ENCODE peak calls at places on chromosomes 5 and 9, in seven cellular contexts. U is H7, K is cardiac muscle cell, M is neural progenitor cell, W is psoas muscle, T is BJ, B is GM06990. Z is an unnamed sample.
A peak's percentile ranks its signal among the peaks of the same experiment; 100 is the strongest.

GRCh38 chr5:154484393-154484944 is 6.4 kb upstream of the HAND1 start:
- DNase-seq in U (no peak), K (no peak), M (peak; percentile 32), W (no peak), T (no peak), B (no peak), Z (no peak)

GRCh38 chr9:134707031-134707680 is 65.6 kb downstream of the COL5A1 start:
- DNase-seq in U (no peak), K (peak; percentile 94), M (no peak), W (peak; percentile 84), T (peak; percentile 88), B (no peak), Z (peak; percentile 94)

GRCh38 chr5:115086473-115086872 is 83.2 kb downstream of the TRIM36 start:
- DNase-seq in U (no peak), K (no peak), M (no peak), W (no peak), T (no peak), B (no peak), Z (no peak)

GRCh38 chr5:134647750-134648424 is 698 bp upstream of the SEC24A start:
- DNase-seq in U (peak; percentile 19), K (peak; percentile 74), M (no peak), W (peak; percentile 58), T (no peak), B (no peak), Z (no peak)

GRCh38 chr5:25028994-25029393 is 384.2 kb upstream of the CDH10 start:
- DNase-seq in U (no peak), K (no peak), M (no peak), W (no peak), T (no peak), B (no peak), Z (no peak)

GRCh38 chr9:96491079-96491879 is 41.3 kb downstream of the HABP4 start:
- DNase-seq in U (no peak), K (peak; percentile 67), M (no peak), W (no peak), T (no peak), B (no peak), Z (no peak)

GRCh38 chr5:62199792-62200716 is 106.0 kb upstream of the KIF2A start:
- DNase-seq in U (no peak), K (no peak), M (no peak), W (no peak), T (no peak), B (no peak), Z (no peak)

GRCh38 chr9:120846906-120847305 is 4.2 kb upstream of the PSMD5 start:
- DNase-seq in U (peak; percentile 33), K (peak; percentile 67), M (no peak), W (no peak), T (no peak), B (no peak), Z (no peak)

GRCh38 chr9:104882574-104882973 is 45.4 kb downstream of the ABCA1 start:
- DNase-seq in U (no peak), K (no peak), M (no peak), W (no peak), T (no peak), B (no peak), Z (no peak)

GRCh38 chr5:38531518-38531917 is 24.9 kb downstream of the LIFR start:
- DNase-seq in U (no peak), K (no peak), M (no peak), W (no peak), T (no peak), B (no peak), Z (no peak)

GRCh38 chr9:4762108-4762888 is 21.3 kb upstream of the AK3 start:
- DNase-seq in U (peak; percentile 62), K (peak; percentile 83), M (peak; percentile 81), W (peak; percentile 77), T (no peak), B (peak; percentile 68), Z (peak; percentile 75)

GRCh38 chr5:16179511-16179935 is at the start of gene MARCHF11:
- DNase-seq in U (peak; percentile 78), K (no peak), M (peak; percentile 75), W (no peak), T (no peak), B (no peak), Z (no peak)

GRCh38 chr5:140207250-140207954 is 32.4 kb downstream of the CYSTM1 start:
- DNase-seq in U (no peak), K (no peak), M (no peak), W (no peak), T (no peak), B (no peak), Z (no peak)

GRCh38 chr9:104553261-104553660 is 15.7 kb upstream of the OR13C8 start:
- DNase-seq in U (no peak), K (no peak), M (no peak), W (no peak), T (no peak), B (no peak), Z (no peak)

GRCh38 chr5:177482359-177482795 is 8.9 kb upstream of the DBN1 start:
- DNase-seq in U (no peak), K (no peak), M (no peak), W (no peak), T (no peak), B (no peak), Z (no peak)

GRCh38 chr5:103360475-103360874 is 101.9 kb downstream of the MACIR start:
- DNase-seq in U (no peak), K (no peak), M (no peak), W (no peak), T (no peak), B (no peak), Z (no peak)

GRCh38 chr5:88964831-88965230 is 81.8 kb upstream of the MEF2C start:
- DNase-seq in U (no peak), K (no peak), M (no peak), W (no peak), T (no peak), B (no peak), Z (no peak)

GRCh38 chr5:1052641-1053390 is 44.2 kb downstream of the NKD2 start:
- DNase-seq in U (peak; percentile 56), K (no peak), M (no peak), W (peak; percentile 51), T (no peak), B (no peak), Z (no peak)

GRCh38 chr5:41835625-41836024 is 34.6 kb downstream of the OXCT1 start:
- DNase-seq in U (no peak), K (peak; percentile 73), M (peak; percentile 36), W (peak; percentile 67), T (peak; percentile 49), B (no peak), Z (peak; percentile 72)

GRCh38 chr9:136244116-136244775 is 1.4 kb downstream of the QSOX2 start:
- DNase-seq in U (no peak), K (no peak), M (no peak), W (no peak), T (no peak), B (peak; percentile 42), Z (no peak)

GRCh38 chr9:105216440-105217178 is 27.8 kb upstream of the SLC44A1 start:
- DNase-seq in U (no peak), K (peak; percentile 72), M (no peak), W (no peak), T (no peak), B (no peak), Z (no peak)

GRCh38 chr9:27413507-27414214 is 110.4 kb upstream of the IFNK start:
- DNase-seq in U (no peak), K (peak; percentile 21), M (no peak), W (no peak), T (no peak), B (no peak), Z (no peak)

GRCh38 chr9:27441741-27442070 is 82.4 kb upstream of the IFNK start:
- DNase-seq in U (no peak), K (no peak), M (no peak), W (no peak), T (no peak), B (peak; percentile 11), Z (no peak)

GRCh38 chr5:1768283-1769000 is 31.2 kb downstream of the MRPL36 start:
- DNase-seq in U (peak; percentile 48), K (no peak), M (peak; percentile 25), W (no peak), T (no peak), B (no peak), Z (peak; percentile 40)

GRCh38 chr9:124273428-124274153 is 15.8 kb downstream of the NEK6 start:
- DNase-seq in U (no peak), K (no peak), M (no peak), W (no peak), T (no peak), B (no peak), Z (no peak)
- H3K36me3 ChIP-seq in U (no peaks in the 10 kb centered on the region), K (no peaks in the 10 kb centered on the region), M (no peaks in the 10 kb centered on the region), W (no peaks in the 10 kb centered on the region), T (peaks cover 19% of the 10 kb centered on the region), B (peaks cover 47% of the 10 kb centered on the region), Z (no peaks in the 10 kb centered on the region)

DNA sequence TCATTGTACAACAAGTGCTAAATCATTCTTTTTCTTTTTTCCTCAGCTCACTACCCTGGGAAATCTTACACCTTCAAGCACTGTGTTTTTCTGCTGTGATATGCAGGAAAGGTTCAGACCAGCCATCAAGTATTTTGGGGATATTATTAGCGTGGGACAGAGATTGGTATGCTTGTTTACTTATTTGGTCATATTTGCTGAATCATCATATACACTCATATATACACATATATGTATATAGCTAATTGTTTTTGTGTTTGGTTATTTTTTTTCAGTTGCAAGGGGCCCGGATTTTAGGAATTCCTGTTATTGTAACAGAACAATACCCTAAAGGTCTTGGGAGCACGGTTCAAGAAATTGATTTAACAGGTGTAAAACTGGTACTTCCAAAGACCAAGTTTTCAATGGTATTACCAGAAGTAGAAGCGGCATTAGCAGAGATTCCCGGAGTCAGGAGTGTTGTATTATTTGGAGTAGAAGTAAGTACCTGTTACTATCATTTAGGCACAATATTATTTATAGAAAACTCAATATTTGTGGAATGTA is 10.4 kb downstream of the ISOC1 start:
- DNase-seq in U (no peak), K (no peak), M (no peak), W (no peak), T (no peak), B (no peak), Z (no peak)
- H3K36me3 ChIP-seq in U (no peaks in the 10 kb centered on the region), K (peaks cover 51% of the 10 kb centered on the region), M (no peaks in the 10 kb centered on the region), W (peaks cover 3% of the 10 kb centered on the region), T (no peaks in the 10 kb centered on the region), B (no peaks in the 10 kb centered on the region), Z (peaks cover 1% of the 10 kb centered on the region)

GRCh38 chr5:156367602-156368001 is 40.6 kb downstream of the SGCD start:
- DNase-seq in U (peak; percentile 1), K (peak; percentile 78), M (no peak), W (peak; percentile 69), T (peak; percentile 80), B (no peak), Z (peak; percentile 55)
- H3K36me3 ChIP-seq in U (no peaks in the 10 kb centered on the region), K (no peaks in the 10 kb centered on the region), M (no peaks in the 10 kb centered on the region), W (no peaks in the 10 kb centered on the region), T (no peaks in the 10 kb centered on the region), B (no peaks in the 10 kb centered on the region), Z (no peaks in the 10 kb centered on the region)

GRCh38 chr9:137423001-137423809 is at the start of the genes EXD3 and NOXA1:
- DNase-seq in U (peak; percentile 100), K (peak; percentile 95), M (peak; percentile 98), W (peak; percentile 98), T (peak; percentile 19), B (peak; percentile 92), Z (peak; percentile 98)

GRCh38 chr9:137422668-137423000 is 328 bp downstream of the EXD3 start:
- DNase-seq in U (peak; percentile 89), K (peak; percentile 33), M (peak; percentile 69), W (no peak), T (no peak), B (peak; percentile 64), Z (peak; percentile 81)

GRCh38 chr9:137426018-137426681 is 3.0 kb downstream of the NOXA1 start:
- DNase-seq in U (peak; percentile 30), K (no peak), M (no peak), W (peak; percentile 50), T (no peak), B (peak; percentile 8), Z (peak; percentile 65)

GRCh38 chr9:137421838-137422667 is 909 bp downstream of the EXD3 start:
- DNase-seq in U (no peak), K (no peak), M (no peak), W (no peak), T (no peak), B (no peak), Z (no peak)

GRCh38 chr9:137423810-137424291 is 658 bp downstream of the NOXA1 start:
- DNase-seq in U (peak; percentile 78), K (no peak), M (no peak), W (peak; percentile 73), T (no peak), B (no peak), Z (peak; percentile 82)
- H3K36me3 ChIP-seq in U (no peaks in the 10 kb centered on the region), K (no peaks in the 10 kb centered on the region), M (no peaks in the 10 kb centered on the region), W (no peaks in the 10 kb centered on the region), T (no peaks in the 10 kb centered on the region), B (no peaks in the 10 kb centered on the region), Z (no peaks in the 10 kb centered on the region)

Z was measured in aorta.